ENCODE peak calls at places on chromosomes 1 and 21, in five cellular contexts. One of them, this sample, is unnamed.

GRCh38 chr1:26459573-26460031 is 12.6 kb upstream of the HMGN2 start:
- DNase-seq in heart right ventricle: peak; percentile 15
- DNase-seq in ovary: no peak
- DNase-seq in upper lobe of right lung: no peak
- DNase-seq in colonic mucosa: no peak
- DNase-seq in this sample: no peak

GRCh38 chr1:242530761-242531160 is 6.3 kb upstream of the PLD5 start:
- DNase-seq in ovary: no peak
- DNase-seq in heart right ventricle: no peak
- DNase-seq in colonic mucosa: no peak
- DNase-seq in upper lobe of right lung: no peak
- DNase-seq in this sample: peak; percentile 18

GRCh38 chr1:214617246-214617645 is 14.3 kb downstream of the CENPF start:
- DNase-seq in colonic mucosa: no peak
- DNase-seq in heart right ventricle: no peak
- DNase-seq in ovary: no peak
- DNase-seq in upper lobe of right lung: no peak
- DNase-seq in this sample: no peak

GRCh38 chr1:108199781-108200626 is at the start of gene SLC25A24:
- DNase-seq in heart right ventricle: peak; percentile 77
- DNase-seq in colonic mucosa: peak; percentile 88
- DNase-seq in upper lobe of right lung: peak; percentile 95
- DNase-seq in ovary: peak; percentile 67
- DNase-seq in this sample: peak; percentile 28

GRCh38 chr21:46250146-46250725 is 21.7 kb upstream of the LSS start:
- DNase-seq in upper lobe of right lung: no peak
- DNase-seq in heart right ventricle: no peak
- DNase-seq in colonic mucosa: no peak
- DNase-seq in ovary: no peak
- DNase-seq in this sample: no peak

GRCh38 chr21:41635874-41636273 is 127.9 kb upstream of the TMPRSS2 start:
- DNase-seq in colonic mucosa: no peak
- DNase-seq in upper lobe of right lung: no peak
- DNase-seq in ovary: no peak
- DNase-seq in heart right ventricle: no peak
- DNase-seq in this sample: no peak

GRCh38 chr21:34740198-34740597 is 71.4 kb downstream of the CLIC6 start:
- DNase-seq in ovary: no peak
- DNase-seq in upper lobe of right lung: no peak
- DNase-seq in heart right ventricle: no peak
- DNase-seq in colonic mucosa: no peak
- DNase-seq in this sample: no peak

GRCh38 chr1:24970399-24970753 is 40.3 kb upstream of the RUNX3 start:
- DNase-seq in upper lobe of right lung: no peak
- DNase-seq in ovary: no peak
- DNase-seq in heart right ventricle: no peak
- DNase-seq in colonic mucosa: no peak
- DNase-seq in this sample: no peak

GRCh38 chr21:42263591-42264131 is 44.7 kb downstream of the ABCG1 start:
- DNase-seq in colonic mucosa: no peak
- DNase-seq in upper lobe of right lung: peak; percentile 77
- DNase-seq in ovary: peak; percentile 23
- DNase-seq in heart right ventricle: peak; percentile 60
- DNase-seq in this sample: no peak

GRCh38 chr21:14531927-14532326 is 14.2 kb downstream of the SAMSN1 start:
- DNase-seq in heart right ventricle: no peak
- DNase-seq in colonic mucosa: no peak
- DNase-seq in upper lobe of right lung: no peak
- DNase-seq in ovary: no peak
- DNase-seq in this sample: no peak

GRCh38 chr21:31078796-31079195 is 40.5 kb upstream of the KRTAP19-8 start:
- DNase-seq in upper lobe of right lung: no peak
- DNase-seq in colonic mucosa: no peak
- DNase-seq in ovary: no peak
- DNase-seq in heart right ventricle: no peak
- DNase-seq in this sample: no peak

GRCh38 chr1:31793086-31793485 is 22.7 kb downstream of the SPOCD1 start:
- DNase-seq in colonic mucosa: no peak
- DNase-seq in upper lobe of right lung: peak; percentile 59
- DNase-seq in ovary: no peak
- DNase-seq in heart right ventricle: no peak
- DNase-seq in this sample: no peak

GRCh38 chr1:226990133-226990716 is 50.1 kb downstream of the COQ8A start:
- DNase-seq in colonic mucosa: peak; percentile 88
- DNase-seq in upper lobe of right lung: no peak
- DNase-seq in ovary: no peak
- DNase-seq in heart right ventricle: no peak
- DNase-seq in this sample: no peak

GRCh38 chr1:52454111-52454510 is 49.7 kb downstream of the PRPF38A start:
- DNase-seq in heart right ventricle: no peak
- DNase-seq in ovary: no peak
- DNase-seq in upper lobe of right lung: no peak
- DNase-seq in colonic mucosa: no peak
- DNase-seq in this sample: no peak

GRCh38 chr1:218986816-218987215 is 186.9 kb upstream of the LYPLAL1 start:
- DNase-seq in heart right ventricle: no peak
- DNase-seq in colonic mucosa: no peak
- DNase-seq in upper lobe of right lung: no peak
- DNase-seq in ovary: no peak
- DNase-seq in this sample: no peak

GRCh38 chr1:147527941-147528936 is 13.1 kb upstream of the BCL9 start:
- DNase-seq in heart right ventricle: no peak
- DNase-seq in colonic mucosa: no peak
- DNase-seq in upper lobe of right lung: no peak
- DNase-seq in ovary: no peak
- DNase-seq in this sample: no peak

GRCh38 chr1:91511386-91511785 is 10.7 kb downstream of the CDC7 start:
- DNase-seq in ovary: no peak
- DNase-seq in heart right ventricle: no peak
- DNase-seq in upper lobe of right lung: no peak
- DNase-seq in colonic mucosa: no peak
- DNase-seq in this sample: no peak

GRCh38 chr21:36175771-36176565 is 19.3 kb downstream of the DOP1B start:
- DNase-seq in ovary: no peak
- DNase-seq in heart right ventricle: no peak
- DNase-seq in upper lobe of right lung: no peak
- DNase-seq in colonic mucosa: no peak
- DNase-seq in this sample: no peak

GRCh38 chr1:89938171-89939055 is 56.5 kb upstream of the ZNF326 start:
- DNase-seq in ovary: no peak
- DNase-seq in colonic mucosa: no peak
- DNase-seq in heart right ventricle: no peak
- DNase-seq in upper lobe of right lung: no peak
- DNase-seq in this sample: no peak

GRCh38 chr1:34060901-34061415 is 104.1 kb downstream of the CSMD2 start:
- DNase-seq in colonic mucosa: peak; percentile 21
- DNase-seq in heart right ventricle: peak; percentile 7
- DNase-seq in upper lobe of right lung: no peak
- DNase-seq in ovary: no peak
- DNase-seq in this sample: no peak

GRCh38 chr21:41589620-41590175 is 81.7 kb upstream of the TMPRSS2 start:
- DNase-seq in upper lobe of right lung: peak; percentile 25
- DNase-seq in colonic mucosa: no peak
- DNase-seq in heart right ventricle: no peak
- DNase-seq in ovary: no peak
- DNase-seq in this sample: no peak

GRCh38 chr1:2003564-2004131 is at the start of gene CFAP74:
- DNase-seq in upper lobe of right lung: peak; percentile 78
- DNase-seq in heart right ventricle: peak; percentile 30
- DNase-seq in colonic mucosa: no peak
- DNase-seq in ovary: no peak
- DNase-seq in this sample: no peak

GRCh38 chr1:176717052-176717754 is 254.2 kb downstream of the PAPPA2 start:
- DNase-seq in colonic mucosa: no peak
- DNase-seq in heart right ventricle: no peak
- DNase-seq in ovary: no peak
- DNase-seq in upper lobe of right lung: no peak
- DNase-seq in this sample: no peak

GRCh38 chr1:29933110-29933509 is 696.8 kb downstream of the PTPRU start:
- DNase-seq in heart right ventricle: no peak
- DNase-seq in ovary: no peak
- DNase-seq in colonic mucosa: no peak
- DNase-seq in upper lobe of right lung: no peak
- DNase-seq in this sample: no peak

GRCh38 chr1:157089789-157090188 is 9.8 kb downstream of the ETV3L start:
- DNase-seq in heart right ventricle: no peak
- DNase-seq in colonic mucosa: no peak
- DNase-seq in ovary: no peak
- DNase-seq in upper lobe of right lung: peak; percentile 46
- DNase-seq in this sample: no peak

GRCh38 chr1:206829875-206830274 is 35.5 kb upstream of the IL20 start:
- DNase-seq in colonic mucosa: peak; percentile 28
- DNase-seq in upper lobe of right lung: no peak
- DNase-seq in ovary: no peak
- DNase-seq in heart right ventricle: no peak
- DNase-seq in this sample: no peak

GRCh38 chr1:151166506-151166956 is 587 bp downstream of the SCNM1 start:
- DNase-seq in upper lobe of right lung: no peak
- DNase-seq in colonic mucosa: no peak
- DNase-seq in heart right ventricle: no peak
- DNase-seq in ovary: no peak
- DNase-seq in this sample: no peak

GRCh38 chr1:115166531-115167091 is 77.3 kb upstream of the TSPAN2 start:
- DNase-seq in upper lobe of right lung: no peak
- DNase-seq in heart right ventricle: no peak
- DNase-seq in ovary: no peak
- DNase-seq in colonic mucosa: no peak
- DNase-seq in this sample: no peak

GRCh38 chr1:177620636-177621190 is 349.1 kb downstream of the SEC16B start:
- DNase-seq in upper lobe of right lung: no peak
- DNase-seq in colonic mucosa: no peak
- DNase-seq in ovary: no peak
- DNase-seq in heart right ventricle: no peak
- DNase-seq in this sample: peak; percentile 25

GRCh38 chr1:151991663-151992344 is 1.9 kb downstream of the S100A10 start:
- DNase-seq in ovary: no peak
- DNase-seq in heart right ventricle: no peak
- DNase-seq in colonic mucosa: no peak
- DNase-seq in upper lobe of right lung: no peak
- DNase-seq in this sample: no peak

GRCh38 chr1:32246888-32247273 is at the start of gene FAM167B:
- DNase-seq in colonic mucosa: peak; percentile 61
- DNase-seq in ovary: peak; percentile 49
- DNase-seq in upper lobe of right lung: no peak
- DNase-seq in heart right ventricle: peak; percentile 72
- DNase-seq in this sample: no peak

GRCh38 chr1:152855661-152856060 is 4.1 kb upstream of the LCE7A start:
- DNase-seq in upper lobe of right lung: no peak
- DNase-seq in ovary: no peak
- DNase-seq in heart right ventricle: no peak
- DNase-seq in colonic mucosa: no peak
- DNase-seq in this sample: no peak

GRCh38 chr1:232377494-232377770 is 252.5 kb downstream of the SIPA1L2 start:
- DNase-seq in heart right ventricle: peak; percentile 66
- DNase-seq in upper lobe of right lung: no peak
- DNase-seq in ovary: no peak
- DNase-seq in colonic mucosa: peak; percentile 42
- DNase-seq in this sample: no peak

GRCh38 chr1:174969977-174970376 is 29.8 kb upstream of the CACYBP start:
- DNase-seq in upper lobe of right lung: no peak
- DNase-seq in heart right ventricle: no peak
- DNase-seq in ovary: no peak
- DNase-seq in colonic mucosa: no peak
- DNase-seq in this sample: no peak

GRCh38 chr21:32412998-32413504 is 545 bp downstream of the EVA1C start:
- DNase-seq in ovary: peak; percentile 60
- DNase-seq in colonic mucosa: peak; percentile 77
- DNase-seq in upper lobe of right lung: peak; percentile 80
- DNase-seq in heart right ventricle: peak; percentile 40
- DNase-seq in this sample: no peak
- TF ChIP-seq CTCF in ovary: no peak
- TF ChIP-seq CTCF in colonic mucosa: no peak
- TF ChIP-seq CTCF in upper lobe of right lung: no peak
- TF ChIP-seq CTCF in heart right ventricle: no peak
- TF ChIP-seq CTCF in this sample: no peak

DNA sequence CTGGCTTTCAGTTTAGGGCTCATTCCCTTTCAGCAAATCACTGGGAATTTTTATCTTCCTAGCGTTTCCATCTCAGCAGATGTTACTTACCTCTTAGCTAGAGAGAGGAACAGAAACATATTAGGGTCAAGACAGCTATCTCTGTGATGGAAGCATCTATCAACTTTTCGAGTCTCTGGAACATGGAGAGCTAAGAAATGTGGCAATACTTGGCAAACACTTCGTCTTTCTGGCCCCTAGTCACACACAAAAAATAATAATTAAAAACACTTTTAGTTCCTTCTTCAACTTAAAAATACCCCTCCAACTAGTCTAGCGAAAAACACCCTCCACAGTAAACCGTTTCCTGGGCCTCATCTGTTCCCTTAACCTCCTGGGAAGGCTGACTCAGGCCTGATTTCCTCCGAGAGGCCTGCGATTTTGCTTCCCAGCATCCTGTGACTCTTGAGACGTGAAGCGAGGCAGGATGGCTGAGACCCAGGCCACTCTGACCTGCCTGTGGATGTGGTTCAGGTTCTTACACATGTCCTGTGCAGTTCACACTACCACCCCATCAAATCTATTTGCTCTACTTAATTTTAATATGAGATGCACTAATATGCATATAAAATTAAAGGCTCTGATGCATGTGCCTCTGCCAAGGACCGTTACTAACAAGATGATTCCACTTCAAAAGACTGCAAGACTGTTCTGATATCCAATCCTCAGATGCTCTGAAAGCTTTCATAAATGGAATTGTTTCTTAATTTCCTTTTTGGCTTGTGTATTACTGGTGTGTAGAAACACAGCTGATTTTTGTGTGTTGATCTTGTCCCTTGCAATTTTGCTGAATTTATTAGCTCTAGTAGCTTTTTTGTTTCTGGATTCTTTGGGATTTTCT is 3.5 kb downstream of the NAV1 start:
- DNase-seq in upper lobe of right lung: no peak
- DNase-seq in heart right ventricle: no peak
- DNase-seq in ovary: no peak
- DNase-seq in colonic mucosa: no peak
- DNase-seq in this sample: no peak
- H3K4me3 ChIP-seq in upper lobe of right lung: no peak overlapping the region
- H3K4me3 ChIP-seq in heart right ventricle: no peak overlapping the region
- H3K4me3 ChIP-seq in ovary: no peak overlapping the region
- H3K4me3 ChIP-seq in colonic mucosa: no peak overlapping the region
- H3K4me3 ChIP-seq in this sample: no peak overlapping the region

GRCh38 chr1:7964476-7964875 is 3.0 kb downstream of the PARK7 start:
- DNase-seq in colonic mucosa: no peak
- DNase-seq in ovary: no peak
- DNase-seq in upper lobe of right lung: no peak
- DNase-seq in heart right ventricle: no peak
- DNase-seq in this sample: no peak
- H3K36me3 ChIP-seq in colonic mucosa: no peaks in the 10 kb centered on the region
- H3K36me3 ChIP-seq in ovary: no peaks in the 10 kb centered on the region
- H3K36me3 ChIP-seq in upper lobe of right lung: peaks cover 64% of the 10 kb centered on the region
- H3K36me3 ChIP-seq in heart right ventricle: peaks cover 63% of the 10 kb centered on the region
- H3K36me3 ChIP-seq in this sample: peaks cover 7% of the 10 kb centered on the region

GRCh38 chr21:21373969-21374368 is 375.8 kb downstream of the NCAM2 start:
- DNase-seq in upper lobe of right lung: no peak
- DNase-seq in heart right ventricle: no peak
- DNase-seq in ovary: no peak
- DNase-seq in colonic mucosa: no peak
- DNase-seq in this sample: no peak
- TF ChIP-seq CTCF in upper lobe of right lung: peak; percentile 22
- TF ChIP-seq CTCF in heart right ventricle: no peak
- TF ChIP-seq CTCF in ovary: no peak
- TF ChIP-seq CTCF in colonic mucosa: no peak
- TF ChIP-seq CTCF in this sample: no peak

This sample was measured in kidney epithelial cell.